ENCODE peak calls at places on chromosomes 13 and 19, in nine cellular contexts. L is left ventricle myocardium inferior, C is cardiac fibroblast, A is kidney epithelial cell, E is heart right ventricle, H is AG09309, N is MM.1S, B is body of pancreas, K is IMR-90. J is an unnamed sample.
A peak's percentile ranks its signal among the peaks of the same experiment; 100 is the strongest.

GRCh38 chr19:15109768-15110417 is 2.7 kb downstream of the SYDE1 start:
- DNase-seq in E (no peak), H (no peak), A (no peak), L (no peak), C (no peak), N (no peak), K (no peak), B (no peak), J (no peak)

GRCh38 chr19:16834747-16835146 is 5.5 kb downstream of the SIN3B start:
- DNase-seq in L (no peak), H (no peak), N (no peak), A (no peak), E (no peak), K (peak; percentile 28), C (peak; percentile 59), B (no peak), J (no peak)

GRCh38 chr19:39867133-39867532 is 21.0 kb upstream of the FBL start:
- DNase-seq in A (no peak), H (no peak), L (no peak), E (no peak), N (no peak), B (no peak), K (no peak), C (no peak), J (no peak)

GRCh38 chr19:55546822-55547614 is 1.7 kb upstream of the SBK3 start:
- DNase-seq in E (peak; percentile 87), L (peak; percentile 85), K (peak; percentile 84), H (peak; percentile 49), N (no peak), B (peak; percentile 73), A (no peak), C (peak; percentile 81), J (no peak)

GRCh38 chr19:19651076-19651475 is 7.6 kb upstream of the GMIP start:
- DNase-seq in N (no peak), E (peak; percentile 67), C (no peak), L (peak; percentile 59), A (no peak), K (no peak), B (no peak), H (no peak), J (no peak)

GRCh38 chr13:80814541-80814940 is 473.6 kb upstream of the SPRY2 start:
- DNase-seq in A (no peak), B (no peak), C (peak; percentile 59), E (no peak), H (no peak), K (no peak), L (no peak), N (no peak), J (no peak)

GRCh38 chr19:56927294-56927693 is 86.8 kb upstream of the PEG3 start:
- DNase-seq in H (no peak), N (no peak), A (no peak), C (no peak), L (no peak), K (no peak), E (no peak), B (no peak), J (no peak)

GRCh38 chr13:66139250-66139649 is 1090.9 kb downstream of the PCDH9 start:
- DNase-seq in C (no peak), B (no peak), A (no peak), K (no peak), H (no peak), L (no peak), N (no peak), E (no peak), J (no peak)

GRCh38 chr13:57874530-57874929 is 243.0 kb downstream of the PCDH17 start:
- DNase-seq in L (peak; percentile 21), A (no peak), E (no peak), H (no peak), N (no peak), K (no peak), C (no peak), B (no peak), J (no peak)

GRCh38 chr13:93318538-93318937 is 91.9 kb downstream of the GPC6 start:
- DNase-seq in N (no peak), H (no peak), B (no peak), K (peak; percentile 35), A (no peak), E (no peak), L (no peak), C (peak; percentile 38), J (no peak)

GRCh38 chr13:27907139-27907787 is 12.5 kb upstream of the PDX1 start:
- DNase-seq in H (no peak), N (no peak), K (no peak), E (no peak), B (no peak), L (no peak), A (no peak), C (no peak), J (no peak)

GRCh38 chr13:43792456-43792855 is 5.7 kb upstream of the ENOX1 start:
- DNase-seq in K (no peak), N (no peak), C (peak; percentile 43), B (no peak), H (no peak), E (no peak), L (no peak), A (no peak), J (no peak)

GRCh38 chr13:44617648-44618047 is 41.5 kb upstream of the TSC22D1 start:
- DNase-seq in A (no peak), C (no peak), K (no peak), N (no peak), E (no peak), B (no peak), H (no peak), L (no peak), J (no peak)

GRCh38 chr19:12985049-12985776 is 10.1 kb upstream of the NFIX start:
- DNase-seq in L (peak; percentile 67), H (no peak), A (no peak), C (peak; percentile 66), K (peak; percentile 76), E (peak; percentile 51), N (peak; percentile 51), B (peak; percentile 74), J (no peak)

GRCh38 chr13:56893843-56894242 is 246.9 kb upstream of the PRR20A start:
- DNase-seq in N (no peak), B (no peak), K (no peak), A (no peak), H (no peak), E (no peak), L (no peak), C (no peak), J (no peak)

GRCh38 chr13:45331981-45332830 is 8.8 kb downstream of the TPT1 start:
- DNase-seq in N (no peak), H (peak; percentile 95), L (no peak), E (no peak), K (peak; percentile 88), B (peak; percentile 40), C (peak; percentile 98), A (no peak), J (no peak)

GRCh38 chr13:67934615-67935330 is 704.6 kb upstream of the PCDH9 start:
- DNase-seq in B (no peak), K (no peak), C (no peak), H (no peak), N (no peak), A (no peak), E (no peak), L (no peak), J (no peak)

GRCh38 chr19:18850560-18851375 is 19.0 kb downstream of the UPF1 start:
- DNase-seq in K (no peak), H (no peak), B (no peak), C (no peak), E (no peak), A (no peak), N (no peak), L (no peak), J (no peak)

GRCh38 chr19:12581100-12581499 is 29.5 kb downstream of the ZNF490 start:
- DNase-seq in N (no peak), L (no peak), C (no peak), B (no peak), A (no peak), K (no peak), E (no peak), H (no peak), J (no peak)

DNA sequence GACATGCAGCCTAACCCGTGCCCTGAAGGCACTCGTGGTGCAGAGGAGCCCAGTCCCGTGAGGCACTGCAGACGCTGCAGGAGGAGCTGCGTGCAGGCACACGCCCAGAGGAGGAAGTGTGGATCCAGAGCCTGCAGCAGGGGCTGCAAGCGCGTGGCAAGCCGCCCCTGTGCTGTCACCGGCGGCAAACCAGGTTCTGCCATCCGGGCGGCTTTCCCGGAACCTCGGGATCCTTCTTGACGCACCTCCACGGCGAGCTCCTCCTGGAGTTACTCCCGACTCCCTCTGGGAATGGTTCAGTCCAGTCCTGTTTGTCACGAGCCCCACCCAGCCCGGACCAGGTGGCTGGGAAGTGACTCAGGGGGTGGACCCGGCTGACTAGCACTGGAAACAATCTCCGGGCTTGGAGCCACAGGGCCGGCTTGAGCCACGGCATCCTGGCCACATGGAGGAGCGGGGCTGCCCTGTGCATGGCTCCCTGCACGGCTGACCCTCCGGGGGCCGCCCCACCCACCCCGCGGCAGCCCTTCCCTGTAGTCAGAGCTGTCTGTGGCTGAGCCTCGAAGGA is 10.2 kb downstream of the DPP9 start:
- DNase-seq in H (peak; percentile 94), A (peak; percentile 88), L (peak; percentile 85), K (peak; percentile 97), C (peak; percentile 99), E (peak; percentile 77), B (peak; percentile 54), N (no peak), J (no peak)
- TF ChIP-seq CTCF in H (no peak), A (no peak), L (no peak), K (no peak), C (no peak), E (no peak), B (no peak), N (no peak), J (no peak)

GRCh38 chr19:11142528-11143171 is 12.9 kb downstream of the SPC24 start:
- DNase-seq in L (peak; percentile 92), C (peak; percentile 96), H (peak; percentile 73), N (no peak), K (peak; percentile 95), E (peak; percentile 95), B (peak; percentile 86), A (peak; percentile 68), J (no peak)
- H3K4me3 ChIP-seq in L (peak overlapping the region; percentile 56), C (peak overlapping the region; percentile 30), H (peak overlapping the region; percentile 10), N (no peak overlapping the region), K (no peak overlapping the region), E (peak overlapping the region; percentile 30), B (no peak overlapping the region), A (no peak overlapping the region), J (no peak overlapping the region)

DNA sequence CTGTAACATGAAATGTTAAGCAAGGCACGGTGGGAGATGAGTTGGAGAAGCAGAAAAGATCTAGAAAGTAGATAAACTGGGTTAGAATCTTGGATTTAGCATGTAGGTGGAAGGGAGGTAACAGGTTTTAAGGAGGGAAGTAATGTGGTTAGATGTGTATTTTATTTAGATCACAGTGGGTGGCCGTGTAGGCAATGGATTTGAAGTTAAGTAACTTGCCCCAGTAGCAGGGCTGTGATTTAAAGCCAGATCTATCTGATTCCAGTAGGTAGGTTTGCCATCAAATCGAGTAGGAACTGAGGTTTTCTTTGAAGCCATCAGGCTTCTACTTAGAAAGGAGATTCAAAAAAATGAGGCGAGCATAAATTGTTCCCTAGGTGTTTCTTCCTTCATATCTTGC is 50.6 kb upstream of the IL17D start:
- DNase-seq in B (no peak), L (no peak), E (no peak), N (no peak), K (no peak), C (no peak), H (no peak), A (no peak), J (no peak)
- TF ChIP-seq CTCF in B (no peak), L (no peak), E (no peak), N (no peak), K (no peak), C (no peak), H (no peak), A (no peak), J (no peak)

GRCh38 chr19:45151821-45152503 is 8.8 kb downstream of the NKPD1 start:
- DNase-seq in H (no peak), A (no peak), L (no peak), K (no peak), E (no peak), B (no peak), C (no peak), N (no peak), J (no peak)
- H3K4me3 ChIP-seq in H (no peak overlapping the region), A (no peak overlapping the region), L (peak overlapping the region; percentile 62), K (peak overlapping the region; percentile 19), E (peak overlapping the region; percentile 37), B (no peak overlapping the region), C (peak overlapping the region; percentile 28), N (no peak overlapping the region), J (no peak overlapping the region)

J was measured in GM12864.